ENCODE peak calls at places on chromosomes 5 and 9, in six cellular contexts. P, U, K, L, E and J are unnamed samples.

GRCh38 chr5:107542831-107543231 is 127.9 kb downstream of the EFNA5 start:
- DNase-seq in P (peak; percentile 70), U (peak; percentile 95), K (peak; percentile 2), L (no peak), E (no peak), J (no peak)

GRCh38 chr9:16950051-16950450 is 79.6 kb upstream of the BNC2 start:
- DNase-seq in P (no peak), U (no peak), K (no peak), L (peak; percentile 26), E (no peak), J (no peak)

GRCh38 chr9:110173322-110173642 is 34.7 kb downstream of the C9orf152 start:
- DNase-seq in P (no peak), U (no peak), K (no peak), L (no peak), E (no peak), J (no peak)

GRCh38 chr9:71001780-71002386 is 119.5 kb downstream of the TRPM3 start:
- DNase-seq in P (peak; percentile 25), U (peak; percentile 58), K (peak; percentile 10), L (no peak), E (no peak), J (no peak)

GRCh38 chr5:177334155-177334551 is 17.3 kb downstream of the LMAN2 start:
- DNase-seq in P (no peak), U (no peak), K (no peak), L (no peak), E (no peak), J (no peak)

GRCh38 chr9:134287591-134288518 is 38.4 kb upstream of the RXRA start:
- DNase-seq in P (no peak), U (no peak), K (no peak), L (peak; percentile 16), E (no peak), J (no peak)

GRCh38 chr9:35904966-35905781 is 828 bp upstream of the HRCT1 start:
- DNase-seq in P (peak; percentile 76), U (no peak), K (no peak), L (no peak), E (no peak), J (no peak)

GRCh38 chr9:138028596-138028995 is 151.0 kb downstream of the CACNA1B start:
- DNase-seq in P (no peak), U (no peak), K (no peak), L (no peak), E (no peak), J (no peak)

GRCh38 chr5:143601917-143602333 is 198.4 kb upstream of the NR3C1 start:
- DNase-seq in P (no peak), U (no peak), K (no peak), L (no peak), E (no peak), J (no peak)

GRCh38 chr5:154221371-154221896 is 30.9 kb downstream of the GALNT10 start:
- DNase-seq in P (peak; percentile 93), U (peak; percentile 82), K (no peak), L (no peak), E (peak; percentile 95), J (peak; percentile 41)

GRCh38 chr9:135559606-135560005 is 1.9 kb upstream of the PAEP start:
- DNase-seq in P (no peak), U (peak; percentile 50), K (no peak), L (no peak), E (no peak), J (no peak)

GRCh38 chr5:98698359-98698758 is 75.1 kb upstream of the RGMB start:
- DNase-seq in P (no peak), U (peak; percentile 38), K (no peak), L (no peak), E (no peak), J (no peak)

GRCh38 chr5:89396262-89396975 is 513.4 kb upstream of the MEF2C start:
- DNase-seq in P (no peak), U (peak; percentile 43), K (no peak), L (no peak), E (no peak), J (no peak)

DNA sequence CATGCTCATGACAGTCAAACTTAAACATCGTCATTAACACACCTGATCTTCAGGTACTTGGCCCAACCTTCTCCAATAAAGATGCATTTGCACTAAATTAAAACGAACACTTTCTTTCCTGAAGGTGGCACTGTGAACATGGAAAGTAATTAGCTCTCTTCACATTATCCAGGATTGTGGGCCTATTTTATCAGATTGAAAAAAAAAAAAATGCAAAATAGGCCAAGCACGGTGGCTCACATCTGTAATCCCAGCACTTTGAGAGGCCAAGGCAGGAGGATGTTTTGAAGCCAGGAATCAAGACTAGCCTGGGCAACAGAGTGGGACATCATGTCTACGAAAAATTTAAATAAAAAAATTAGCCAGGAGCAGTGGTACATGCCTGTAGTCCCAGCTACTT is 14.4 kb upstream of the CDC20B start:
- DNase-seq in P (no peak), U (peak; percentile 11), K (no peak), L (no peak), E (no peak), J (no peak)
- TF ChIP-seq CTCF in P (peak; percentile 6), U (peak; percentile 19), K (peak; percentile 29), L (no peak), E (no peak), J (no peak)

GRCh38 chr9:128809036-128809599 is 9.2 kb upstream of the ENDOG start:
- DNase-seq in P (no peak), U (no peak), K (no peak), L (no peak), E (no peak), J (no peak)

GRCh38 chr9:128808543-128808942 is 9.8 kb upstream of the ENDOG start:
- DNase-seq in P (no peak), U (no peak), K (no peak), L (no peak), E (no peak), J (no peak)

GRCh38 chr9:128810873-128811272 is 7.4 kb upstream of the ENDOG start:
- DNase-seq in P (no peak), U (no peak), K (no peak), L (no peak), E (no peak), J (no peak)

GRCh38 chr9:128807827-128808226 is 10.5 kb upstream of the ENDOG start:
- DNase-seq in P (no peak), U (no peak), K (no peak), L (no peak), E (no peak), J (no peak)

DNA sequence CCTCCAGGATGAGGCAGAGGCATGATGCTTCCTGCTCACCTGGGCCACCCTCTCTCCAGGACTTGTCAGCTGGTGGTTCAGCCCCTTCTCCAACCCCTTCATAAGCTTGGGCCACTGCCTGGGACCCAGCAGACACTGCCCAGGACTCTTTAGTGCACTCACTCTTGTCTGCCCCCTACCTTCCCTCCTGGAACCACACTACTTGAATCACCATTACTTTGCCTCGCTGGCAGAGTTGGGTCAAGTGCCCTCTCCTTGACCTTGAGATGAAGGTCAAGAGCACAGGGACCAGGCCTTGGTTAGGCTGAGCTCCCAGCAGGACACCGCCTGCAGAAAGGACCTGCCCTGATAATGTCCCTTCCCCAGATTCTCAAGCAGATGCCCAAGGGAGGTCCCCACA is 8.5 kb upstream of the ENDOG start:
- DNase-seq in P (no peak), U (no peak), K (no peak), L (no peak), E (no peak), J (no peak)
- TF ChIP-seq CTCF in P (no peak), U (no peak), K (peak; percentile 26), L (no peak), E (no peak), J (no peak)

GRCh38 chr5:146647656-146648199 is 131.7 kb upstream of the GPR151 start:
- DNase-seq in P (peak; percentile 9), U (no peak), K (no peak), L (peak; percentile 24), E (peak; percentile 2), J (no peak)
- TF ChIP-seq CTCF in P (no peak), U (no peak), K (no peak), L (no peak), E (no peak), J (no peak)

DNA sequence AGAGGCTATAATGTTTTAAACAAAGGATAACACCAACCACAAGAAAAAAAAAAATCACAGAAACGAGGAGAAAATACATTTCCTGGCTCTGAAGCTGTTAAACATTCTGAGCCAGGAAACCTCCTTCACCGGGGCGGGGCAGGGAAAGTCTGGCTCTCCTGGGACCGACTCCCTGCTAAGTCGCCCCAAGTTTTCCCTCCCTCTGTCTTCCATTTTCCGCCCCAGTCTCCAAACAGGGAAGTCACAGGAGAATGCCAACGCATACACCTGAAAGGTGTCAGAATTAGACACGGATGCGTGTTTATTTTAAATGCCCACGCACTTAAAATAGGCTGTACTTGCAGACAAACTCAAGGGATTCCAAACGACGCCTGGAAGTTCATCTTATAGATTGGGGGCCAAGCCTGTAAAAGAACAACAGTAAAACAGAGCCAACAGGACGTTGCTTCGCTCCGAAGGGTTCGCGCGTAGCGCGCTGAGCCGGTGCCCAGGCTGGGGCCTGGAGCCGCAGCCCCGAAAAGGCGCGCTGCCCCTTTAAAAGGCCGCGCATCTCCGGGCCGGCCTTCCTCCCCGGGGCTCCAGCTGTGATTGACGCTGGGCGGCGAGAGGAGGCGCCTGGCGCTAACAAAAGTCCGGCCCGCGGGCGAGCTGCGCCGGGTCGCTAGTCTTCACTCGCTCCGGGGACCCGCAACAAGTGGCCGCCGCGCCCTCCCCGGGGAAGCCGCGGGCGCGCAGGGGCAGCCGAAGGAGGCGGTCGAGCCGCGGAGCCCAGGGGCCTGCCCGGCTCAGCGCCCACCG is at the start of gene FBXL7:
- DNase-seq in P (peak; percentile 85), U (peak; percentile 82), K (peak; percentile 4), L (peak; percentile 92), E (no peak), J (no peak)
- TF ChIP-seq CTCF in P (peak; percentile 19), U (no peak), K (peak; percentile 10), L (peak; percentile 2), E (peak; percentile 57), J (no peak)

DNA sequence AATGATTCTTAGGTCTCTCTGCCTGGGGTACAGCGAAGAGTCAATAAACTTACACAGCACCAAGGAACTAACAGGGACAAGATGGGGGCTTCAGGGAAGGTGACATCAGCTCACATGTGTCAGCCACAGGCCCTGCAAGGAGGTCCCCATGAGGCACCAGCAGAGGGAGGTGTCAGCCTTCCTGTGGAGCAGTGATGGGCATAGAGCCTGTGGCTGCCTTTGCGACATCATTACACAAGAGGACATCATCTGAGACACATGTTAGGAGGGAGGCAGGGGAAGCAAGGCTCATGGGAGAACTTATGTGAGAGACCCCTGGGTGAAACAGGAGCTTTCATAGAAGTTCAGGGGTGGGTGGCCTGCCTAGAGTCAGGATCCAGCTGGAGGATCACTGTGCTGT is 389.6 kb downstream of the SEMA5A start:
- DNase-seq in P (peak; percentile 44), U (peak; percentile 63), K (no peak), L (peak; percentile 56), E (no peak), J (no peak)
- TF ChIP-seq CTCF in P (peak; percentile 50), U (peak; percentile 48), K (peak; percentile 43), L (peak; percentile 36), E (peak; percentile 84), J (no peak)